ENCODE peak calls at places on chromosomes 12 and 14, in seven cellular contexts. H is GM23338, I is PC-3, Z is progenitor cell of endocrine pancreas, D is GM20000, L is glutamatergic neuron, U is Peyer's patch. W is an unnamed sample.

GRCh38 chr12:117178745-117179144 is 11.5 kb downstream of the FBXO21 start:
- DNase-seq in H (no peak), I (no peak), Z (no peak), D (no peak), L (no peak), U (no peak), W (no peak)

GRCh38 chr14:92698393-92698792 is 50.0 kb downstream of the LGMN start:
- DNase-seq in H (no peak), I (no peak), Z (no peak), D (no peak), L (no peak), U (no peak), W (no peak)

GRCh38 chr14:103522028-103522581 is 525 bp downstream of the CKB start:
- DNase-seq in H (peak; percentile 57), I (no peak), Z (no peak), D (peak; percentile 64), L (peak; percentile 80), U (no peak), W (no peak)

GRCh38 chr14:56810850-56811595 is 744 bp upstream of the OTX2 start:
- DNase-seq in H (peak; percentile 79), I (no peak), Z (no peak), D (no peak), L (no peak), U (no peak), W (no peak)

GRCh38 chr12:101690544-101691118 is 6.8 kb upstream of the CHPT1 start:
- DNase-seq in H (no peak), I (no peak), Z (no peak), D (no peak), L (no peak), U (no peak), W (no peak)

GRCh38 chr14:50658203-50658602 is 9.9 kb downstream of the SAV1 start:
- DNase-seq in H (peak; percentile 83), I (peak; percentile 38), Z (no peak), D (no peak), L (no peak), U (no peak), W (no peak)

GRCh38 chr12:81598205-81598604 is 160.9 kb downstream of the PPFIA2 start:
- DNase-seq in H (no peak), I (no peak), Z (no peak), D (no peak), L (no peak), U (no peak), W (no peak)

GRCh38 chr12:52971701-52972329 is 22.9 kb downstream of the KRT18 start:
- DNase-seq in H (peak; percentile 51), I (peak; percentile 83), Z (no peak), D (no peak), L (no peak), U (peak; percentile 71), W (no peak)

GRCh38 chr12:57825451-57825850 is 6.9 kb upstream of the AVIL start:
- DNase-seq in H (no peak), I (no peak), Z (no peak), D (no peak), L (no peak), U (no peak), W (no peak)

GRCh38 chr12:131755305-131756113 is 44.6 kb downstream of the SFSWAP start:
- DNase-seq in H (peak; percentile 92), I (peak; percentile 61), Z (no peak), D (peak; percentile 55), L (no peak), U (no peak), W (no peak)

GRCh38 chr12:104473374-104473983 is 16.7 kb downstream of the CHST11 start:
- DNase-seq in H (no peak), I (no peak), Z (no peak), D (no peak), L (no peak), U (peak; percentile 75), W (no peak)

GRCh38 chr14:94879504-94879903 is 109.6 kb upstream of the GSC start:
- DNase-seq in H (no peak), I (no peak), Z (no peak), D (no peak), L (no peak), U (no peak), W (no peak)

GRCh38 chr14:36976571-36977023 is 195.8 kb downstream of the SLC25A21 start:
- DNase-seq in H (no peak), I (peak; percentile 48), Z (no peak), D (no peak), L (no peak), U (no peak), W (no peak)

GRCh38 chr14:100079606-100080005 is 14.4 kb downstream of the EVL start:
- DNase-seq in H (no peak), I (no peak), Z (no peak), D (no peak), L (no peak), U (no peak), W (no peak)

GRCh38 chr12:13390381-13390856 is 193.9 kb downstream of the EMP1 start:
- DNase-seq in H (no peak), I (peak; percentile 98), Z (peak; percentile 8), D (no peak), L (no peak), U (peak; percentile 92), W (no peak)

GRCh38 chr14:24630872-24631477 is 3.0 kb downstream of the GZMB start:
- DNase-seq in H (no peak), I (peak; percentile 53), Z (no peak), D (no peak), L (no peak), U (no peak), W (no peak)

GRCh38 chr14:55265197-55265596 is 6.0 kb upstream of the FBXO34 start:
- DNase-seq in H (no peak), I (no peak), Z (no peak), D (no peak), L (no peak), U (no peak), W (no peak)

GRCh38 chr14:64928239-64929002 is 14.1 kb downstream of the GPX2 start:
- DNase-seq in H (no peak), I (no peak), Z (no peak), D (peak; percentile 25), L (no peak), U (no peak), W (no peak)

GRCh38 chr14:86780461-86780860 is 1212.5 kb downstream of the GALC start:
- DNase-seq in H (no peak), I (no peak), Z (no peak), D (no peak), L (no peak), U (no peak), W (no peak)

GRCh38 chr12:91986084-91986483 is 159.6 kb downstream of the BTG1 start:
- DNase-seq in H (peak; percentile 10), I (peak; percentile 89), Z (no peak), D (no peak), L (no peak), U (no peak), W (no peak)

GRCh38 chr12:107467716-107468115 is 217.9 kb upstream of the PWP1 start:
- DNase-seq in H (peak; percentile 43), I (no peak), Z (no peak), D (no peak), L (no peak), U (no peak), W (no peak)

GRCh38 chr14:73753043-73753886 is 39.1 kb upstream of the PNMA1 start:
- DNase-seq in H (no peak), I (no peak), Z (no peak), D (peak; percentile 20), L (no peak), U (peak; percentile 91), W (no peak)

GRCh38 chr12:2681426-2682205 is 113.2 kb upstream of the FKBP4 start:
- DNase-seq in H (no peak), I (no peak), Z (no peak), D (no peak), L (no peak), U (no peak), W (no peak)

GRCh38 chr14:70882771-70883492 is 24.3 kb upstream of the PCNX1 start:
- DNase-seq in H (no peak), I (peak; percentile 58), Z (no peak), D (no peak), L (no peak), U (no peak), W (no peak)

GRCh38 chr14:105894125-105894977 is 368.0 kb downstream of the TMEM121 start:
- DNase-seq in H (no peak), I (no peak), Z (no peak), D (no peak), L (no peak), U (peak; percentile 26), W (no peak)

GRCh38 chr14:52044791-52045522 is 23.9 kb downstream of the NID2 start:
- DNase-seq in H (no peak), I (peak; percentile 90), Z (no peak), D (no peak), L (no peak), U (no peak), W (no peak)

GRCh38 chr12:128969480-128970055 is 116.3 kb downstream of the GLT1D1 start:
- DNase-seq in H (peak; percentile 69), I (peak; percentile 52), Z (peak; percentile 61), D (peak; percentile 76), L (peak; percentile 74), U (no peak), W (peak; percentile 53)
- TF ChIP-seq CTCF in H (peak; percentile 49), I (peak; percentile 64), Z (peak; percentile 78), D (peak; percentile 63), L (peak; percentile 19), U (no peak), W (peak; percentile 79)

GRCh38 chr14:101736071-101736470 is 25.4 kb upstream of the PPP2R5C start:
- DNase-seq in H (no peak), I (no peak), Z (no peak), D (no peak), L (no peak), U (no peak), W (no peak)

GRCh38 chr14:101738921-101739320 is 22.6 kb upstream of the PPP2R5C start:
- DNase-seq in H (no peak), I (no peak), Z (no peak), D (no peak), L (no peak), U (no peak), W (no peak)

GRCh38 chr14:101739446-101740141 is 21.9 kb upstream of the PPP2R5C start:
- DNase-seq in H (no peak), I (no peak), Z (no peak), D (no peak), L (no peak), U (no peak), W (no peak)

GRCh38 chr14:101736585-101736984 is 24.9 kb upstream of the PPP2R5C start:
- DNase-seq in H (no peak), I (no peak), Z (no peak), D (no peak), L (no peak), U (no peak), W (no peak)

GRCh38 chr14:101737414-101738367 is 23.8 kb upstream of the PPP2R5C start:
- DNase-seq in H (no peak), I (no peak), Z (no peak), D (peak; percentile 23), L (no peak), U (no peak), W (no peak)
- TF ChIP-seq CTCF in H (peak; percentile 18), I (peak; percentile 31), Z (no peak), D (peak; percentile 33), L (no peak), U (no peak), W (no peak)

GRCh38 chr12:108689314-108690190 is 41.8 kb downstream of the CORO1C start:
- DNase-seq in H (no peak), I (no peak), Z (no peak), D (no peak), L (no peak), U (no peak), W (peak; percentile 37)
- TF ChIP-seq CTCF in H (no peak), I (no peak), Z (no peak), D (peak; percentile 3), L (no peak), U (no peak), W (no peak)

GRCh38 chr12:127162902-127163301 is 1104.1 kb upstream of the TMEM132C start:
- DNase-seq in H (no peak), I (peak; percentile 78), Z (no peak), D (no peak), L (no peak), U (peak; percentile 52), W (no peak)
- TF ChIP-seq CTCF in H (no peak), I (no peak), Z (no peak), D (no peak), L (no peak), U (no peak), W (no peak)